ENCODE peak calls at places on chromosome 22, in five cellular contexts. Q is SK-N-SH, M is neural progenitor cell, O is cardiac muscle cell, P is body of pancreas. V is an unnamed sample. For H3K27me3, the result is how much of the 10 kb centered on the place peaks cover.

GRCh38 chr22:39515266-39516050 is 4.9 kb upstream of the ATF4 start:
- DNase-seq in M (no peak), P (no peak), Q (no peak), O (no peak), V (no peak)

GRCh38 chr22:44224166-44224565 is 43.4 kb downstream of the PARVG start:
- DNase-seq in M (no peak), Q (no peak), O (no peak), P (no peak), V (no peak)

GRCh38 chr22:50732681-50733080 is 5.3 kb upstream of the ACR start:
- DNase-seq in O (no peak), P (no peak), M (no peak), Q (no peak), V (no peak)

GRCh38 chr22:29269230-29269604 is 1.1 kb downstream of the EWSR1 start:
- DNase-seq in P (no peak), O (peak), Q (no peak), M (no peak), V (no peak)

GRCh38 chr22:44328762-44329161 is 16.0 kb upstream of the SHISAL1 start:
- DNase-seq in O (no peak), M (no peak), Q (no peak), P (no peak), V (no peak)

GRCh38 chr22:31818481-31819392 is 64.9 kb downstream of the DEPDC5 start:
- DNase-seq in P (no peak), M (peak), O (peak), Q (no peak), V (no peak)

GRCh38 chr22:25496396-25497064 is 67.9 kb upstream of the GRK3 start:
- DNase-seq in Q (no peak), P (no peak), M (no peak), O (no peak), V (no peak)

GRCh38 chr22:24894220-24894975 is 52.1 kb downstream of the LHFPL7 start:
- DNase-seq in M (no peak), O (peak), Q (peak), P (peak), V (no peak)

GRCh38 chr22:35467788-35468187 is 67.8 kb downstream of the MCM5 start:
- DNase-seq in Q (peak), P (peak), M (peak), O (peak), V (no peak)

GRCh38 chr22:50061824-50062355 is 3.8 kb upstream of the TTLL8 start:
- DNase-seq in P (no peak), Q (no peak), M (no peak), O (no peak), V (no peak)

GRCh38 chr22:36234919-36235318 is 4.4 kb downstream of the APOL2 start:
- DNase-seq in Q (no peak), O (peak), P (no peak), M (no peak), V (no peak)

GRCh38 chr22:22851969-22852368 is 35.6 kb upstream of the IGLL5 start:
- DNase-seq in Q (no peak), M (no peak), P (no peak), O (no peak), V (no peak)
- H3K27me3 ChIP-seq in Q (under half), M (half or more), P (under half), O (under half), V (under half)

DNA sequence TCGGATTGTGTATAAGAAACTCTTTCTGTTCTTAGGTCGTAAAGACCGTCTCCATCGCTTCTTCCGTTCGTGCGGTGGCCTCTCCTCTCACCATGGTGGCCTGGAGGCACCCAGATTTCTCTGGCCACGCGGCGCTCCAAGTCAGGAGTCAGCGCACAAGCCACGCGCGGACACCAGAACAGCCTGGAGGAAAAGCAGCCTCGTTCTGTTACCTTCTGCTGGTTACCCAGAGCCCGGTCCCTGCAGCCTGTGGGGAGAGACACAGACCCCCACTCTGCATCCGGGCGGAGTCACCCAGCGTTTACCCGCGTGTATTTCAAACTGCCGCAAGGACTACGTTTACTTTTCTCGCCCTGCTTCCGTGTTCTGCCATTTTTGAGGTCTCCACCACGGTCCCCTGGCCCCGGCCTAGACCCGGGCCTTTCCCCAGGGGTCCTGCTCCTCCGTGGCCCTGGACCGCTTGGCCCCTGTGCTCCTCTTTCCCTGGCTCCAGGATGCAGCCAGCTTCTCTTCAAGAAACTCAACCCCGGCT is 776.1 kb downstream of the BRD1 start:
- DNase-seq in O (no peak), Q (no peak), M (no peak), P (no peak), V (no peak)
- H3K27ac ChIP-seq in O (no peak), Q (no peak), M (no peak), P (no peak), V (no peak)

GRCh38 chr22:26937213-26937612 is 279.8 kb downstream of the MIAT start:
- DNase-seq in Q (no peak), P (no peak), M (no peak), O (no peak), V (no peak)
- TF ChIP-seq CTCF in Q (no peak), P (no peak), M (no peak), O (no peak), V (no peak)

DNA sequence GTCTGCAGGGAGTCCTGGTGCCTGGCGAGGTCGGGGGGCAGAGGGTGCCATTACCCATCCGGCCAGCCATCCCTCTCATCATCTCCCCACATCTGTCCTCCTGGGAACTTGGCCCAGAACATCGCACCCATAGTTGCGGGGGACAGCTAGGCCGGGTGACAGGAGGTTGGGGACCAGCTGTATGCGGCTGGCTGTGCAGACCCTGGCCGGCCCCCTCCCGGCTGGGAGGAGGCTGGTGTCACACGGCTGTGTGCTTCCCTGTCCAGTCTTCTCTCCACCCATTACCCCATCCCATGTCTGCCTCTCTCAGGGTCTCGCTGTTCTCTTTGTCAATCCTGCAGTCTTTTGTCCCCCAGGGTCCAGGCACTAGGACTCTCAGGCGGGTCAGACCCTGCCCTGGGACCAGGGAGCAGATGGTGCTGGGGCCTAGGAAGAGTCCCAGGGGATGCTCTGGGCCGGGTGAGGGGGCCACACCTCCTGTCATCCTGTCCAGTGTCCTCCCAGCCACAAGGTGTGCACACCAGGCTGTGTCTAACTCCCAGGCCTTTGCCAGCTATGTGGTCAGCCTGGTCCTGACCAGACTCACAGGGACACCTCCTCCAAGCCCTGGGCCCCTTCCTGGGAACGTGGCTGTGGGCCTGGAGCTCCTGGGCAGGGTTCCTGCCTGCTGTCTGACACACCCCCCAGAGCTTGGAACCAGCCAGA is 6.4 kb upstream of the TBX1 start:
- DNase-seq in O (no peak), M (no peak), P (no peak), Q (no peak), V (no peak)
- H3K27me3 ChIP-seq in O (half or more), M (half or more), P (under half), Q (under half), V (half or more)

GRCh38 chr22:17115311-17115710 is 5.8 kb downstream of the TMEM121B start:
- DNase-seq in P (no peak), O (no peak), M (no peak), Q (no peak), V (no peak)
- H3K27ac ChIP-seq in P (no peak), O (no peak), M (no peak), Q (no peak), V (peak)

DNA sequence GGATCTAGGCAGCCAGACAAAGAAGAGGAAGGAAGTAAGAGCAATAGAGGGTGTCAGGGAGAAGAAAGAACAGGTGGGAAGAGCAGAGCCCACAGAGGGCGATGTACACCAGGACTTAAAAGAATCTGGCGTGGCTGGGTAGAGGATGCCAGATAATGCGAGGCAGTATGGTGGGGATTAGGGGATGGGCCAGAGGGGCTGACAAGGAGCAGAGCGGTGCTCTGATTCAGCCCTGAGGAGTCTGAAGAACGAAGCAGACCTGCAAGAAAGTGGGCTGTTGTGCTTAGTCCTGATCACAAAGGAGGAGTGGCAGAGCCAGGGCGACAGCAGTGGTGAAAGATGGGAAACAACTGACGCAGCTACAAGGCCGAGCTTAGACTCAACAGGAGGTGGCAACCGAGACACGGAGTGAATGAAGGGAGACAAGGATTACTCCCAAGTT is 163.7 kb downstream of the LARGE1 start:
- DNase-seq in Q (peak), O (no peak), M (peak), P (no peak), V (no peak)
- TF ChIP-seq CTCF in Q (no peak), O (no peak), M (peak), P (no peak), V (no peak)

DNA sequence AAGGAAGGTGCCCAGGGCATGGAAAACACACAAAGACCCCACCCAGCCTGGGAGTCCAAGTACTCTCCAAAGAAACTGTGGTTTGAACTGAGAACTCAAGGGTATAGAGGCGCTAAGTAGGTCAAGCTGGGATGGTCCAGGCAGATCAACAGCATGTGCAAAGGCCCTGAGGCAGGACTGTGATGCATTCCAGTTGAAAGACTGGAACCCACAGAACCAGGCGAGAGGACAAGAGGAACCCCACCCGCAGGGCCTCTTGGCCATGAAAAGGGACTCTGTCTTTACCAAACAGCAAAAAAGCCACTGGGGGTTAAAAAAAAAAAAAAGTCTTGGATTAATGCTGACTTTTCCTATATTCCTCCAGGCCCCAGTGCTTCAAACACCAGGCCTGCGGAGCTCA is 14.3 kb downstream of the CARD10 start:
- DNase-seq in M (no peak), P (no peak), Q (no peak), O (no peak), V (no peak)
- H3K27me3 ChIP-seq in M (under half), P (under half), Q (under half), O (under half), V (under half)

GRCh38 chr22:38309614-38310517 is 7.4 kb downstream of the CSNK1E start:
- DNase-seq in O (no peak), P (no peak), Q (no peak), M (no peak), V (no peak)

GRCh38 chr22:38312261-38312800 is 4.9 kb downstream of the CSNK1E start:
- DNase-seq in Q (no peak), M (no peak), O (no peak), P (no peak), V (no peak)

GRCh38 chr22:38308791-38309498 is 8.3 kb downstream of the CSNK1E start:
- DNase-seq in Q (no peak), P (no peak), M (no peak), O (no peak), V (no peak)

GRCh38 chr22:38311331-38311635 is 6.0 kb downstream of the CSNK1E start:
- DNase-seq in O (peak), P (no peak), Q (no peak), M (no peak), V (no peak)

GRCh38 chr22:38310518-38311330 is 6.5 kb downstream of the CSNK1E start:
- DNase-seq in P (no peak), M (no peak), Q (no peak), O (peak), V (no peak)
- H3K27ac ChIP-seq in P (peak), M (no peak), Q (no peak), O (peak), V (no peak)

GRCh38 chr22:46132830-46133587 is 17.3 kb upstream of the PPARA start:
- DNase-seq in O (no peak), Q (no peak), P (no peak), M (no peak), V (no peak)

GRCh38 chr22:46128606-46129005 is 21.7 kb upstream of the PPARA start:
- DNase-seq in M (no peak), O (no peak), Q (no peak), P (no peak), V (no peak)

GRCh38 chr22:46129390-46130041 is 20.8 kb upstream of the PPARA start:
- DNase-seq in M (no peak), Q (no peak), P (no peak), O (no peak), V (no peak)

GRCh38 chr22:46133588-46133855 is 16.8 kb upstream of the PPARA start:
- DNase-seq in P (no peak), M (no peak), O (no peak), Q (no peak), V (no peak)

GRCh38 chr22:46131151-46131587 is 19.2 kb upstream of the PPARA start:
- DNase-seq in O (no peak), Q (peak), P (no peak), M (peak), V (no peak)
- TF ChIP-seq CTCF in O (peak), Q (peak), P (no peak), M (peak), V (no peak)